ENCODE peak calls at places on chromosomes 1 and 21, in four cellular contexts. One of them, this sample, is unnamed.

GRCh38 chr1:18114726-18115410 is 7.3 kb downstream of the IGSF21 start:
- DNase-seq in GM12878: no peak
- DNase-seq in SK-N-SH: no peak
- DNase-seq in K562: no peak
- DNase-seq in this sample: no peak

GRCh38 chr1:38941527-38942019 is at the start of gene RHBDL2:
- DNase-seq in GM12878: no peak
- DNase-seq in SK-N-SH: peak
- DNase-seq in K562: no peak
- DNase-seq in this sample: no peak

GRCh38 chr1:170692866-170693575 is 29.1 kb downstream of the PRRX1 start:
- DNase-seq in GM12878: no peak
- DNase-seq in SK-N-SH: no peak
- DNase-seq in K562: no peak
- DNase-seq in this sample: no peak

GRCh38 chr1:37325509-37326437 is 148.6 kb upstream of the ZC3H12A start:
- DNase-seq in GM12878: no peak
- DNase-seq in SK-N-SH: no peak
- DNase-seq in K562: peak
- DNase-seq in this sample: no peak

GRCh38 chr1:208835781-208836180 is 591.6 kb upstream of the PLXNA2 start:
- DNase-seq in GM12878: no peak
- DNase-seq in SK-N-SH: no peak
- DNase-seq in K562: no peak
- DNase-seq in this sample: no peak

GRCh38 chr21:38925923-38926322 is 120.2 kb downstream of the ETS2 start:
- DNase-seq in GM12878: no peak
- DNase-seq in SK-N-SH: no peak
- DNase-seq in K562: no peak
- DNase-seq in this sample: no peak

GRCh38 chr1:151729966-151730291 is 8.6 kb downstream of the RIIAD1 start:
- DNase-seq in GM12878: no peak
- DNase-seq in SK-N-SH: no peak
- DNase-seq in K562: no peak
- DNase-seq in this sample: no peak

GRCh38 chr1:76759171-76759860 is 108.0 kb upstream of the ST6GALNAC5 start:
- DNase-seq in GM12878: no peak
- DNase-seq in SK-N-SH: no peak
- DNase-seq in K562: no peak
- DNase-seq in this sample: no peak

GRCh38 chr21:42846221-42846620 is 33.1 kb downstream of the WDR4 start:
- DNase-seq in GM12878: no peak
- DNase-seq in SK-N-SH: peak
- DNase-seq in K562: no peak
- DNase-seq in this sample: no peak

GRCh38 chr1:19647643-19648042 is 3.5 kb downstream of the NBL1 start:
- DNase-seq in GM12878: no peak
- DNase-seq in SK-N-SH: no peak
- DNase-seq in K562: no peak
- DNase-seq in this sample: no peak

GRCh38 chr1:243968413-243968812 is 82.7 kb upstream of the ZBTB18 start:
- DNase-seq in GM12878: no peak
- DNase-seq in SK-N-SH: no peak
- DNase-seq in K562: no peak
- DNase-seq in this sample: no peak

GRCh38 chr1:42756956-42757891 is 9.6 kb downstream of the P3H1 start:
- DNase-seq in GM12878: no peak
- DNase-seq in SK-N-SH: peak
- DNase-seq in K562: peak
- DNase-seq in this sample: peak

GRCh38 chr21:41650526-41651145 is 116.2 kb downstream of the RIPK4 start:
- DNase-seq in GM12878: no peak
- DNase-seq in SK-N-SH: no peak
- DNase-seq in K562: no peak
- DNase-seq in this sample: no peak

GRCh38 chr1:245060684-245061374 is 94.0 kb upstream of the KIF26B start:
- DNase-seq in GM12878: no peak
- DNase-seq in SK-N-SH: peak
- DNase-seq in K562: no peak
- DNase-seq in this sample: no peak

GRCh38 chr1:1956586-1957532 is 37.8 kb upstream of the TMEM52 start:
- DNase-seq in GM12878: no peak
- DNase-seq in SK-N-SH: no peak
- DNase-seq in K562: no peak
- DNase-seq in this sample: no peak

GRCh38 chr1:238484121-238484520 is 593.4 kb upstream of the ZP4 start:
- DNase-seq in GM12878: no peak
- DNase-seq in SK-N-SH: no peak
- DNase-seq in K562: no peak
- DNase-seq in this sample: no peak

GRCh38 chr1:37323486-37324377 is 150.6 kb upstream of the ZC3H12A start:
- DNase-seq in GM12878: no peak
- DNase-seq in SK-N-SH: peak
- DNase-seq in K562: peak
- DNase-seq in this sample: peak

GRCh38 chr1:179228783-179229213 is 679 bp downstream of the ABL2 start:
- DNase-seq in GM12878: no peak
- DNase-seq in SK-N-SH: peak
- DNase-seq in K562: peak
- DNase-seq in this sample: peak

GRCh38 chr1:77545970-77546369 is 136.5 kb downstream of the ZZZ3 start:
- DNase-seq in GM12878: no peak
- DNase-seq in SK-N-SH: no peak
- DNase-seq in K562: no peak
- DNase-seq in this sample: no peak

GRCh38 chr1:114299331-114300005 is 145.8 kb upstream of the SYT6 start:
- DNase-seq in GM12878: no peak
- DNase-seq in SK-N-SH: no peak
- DNase-seq in K562: no peak
- DNase-seq in this sample: no peak

GRCh38 chr1:59673575-59674467 is 140.9 kb upstream of the HOOK1 start:
- DNase-seq in GM12878: no peak
- DNase-seq in SK-N-SH: no peak
- DNase-seq in K562: no peak
- DNase-seq in this sample: no peak

GRCh38 chr1:41418868-41419583 is 57.8 kb downstream of the FOXO6 start:
- DNase-seq in GM12878: no peak
- DNase-seq in SK-N-SH: no peak
- DNase-seq in K562: no peak
- DNase-seq in this sample: no peak

GRCh38 chr1:2124446-2125198 is 70.0 kb downstream of the FAAP20 start:
- DNase-seq in GM12878: no peak
- DNase-seq in SK-N-SH: no peak
- DNase-seq in K562: no peak
- DNase-seq in this sample: no peak

GRCh38 chr1:17207966-17208418 is 3.1 kb downstream of the PADI1 start:
- DNase-seq in GM12878: peak
- DNase-seq in SK-N-SH: no peak
- DNase-seq in K562: peak
- DNase-seq in this sample: peak

DNA sequence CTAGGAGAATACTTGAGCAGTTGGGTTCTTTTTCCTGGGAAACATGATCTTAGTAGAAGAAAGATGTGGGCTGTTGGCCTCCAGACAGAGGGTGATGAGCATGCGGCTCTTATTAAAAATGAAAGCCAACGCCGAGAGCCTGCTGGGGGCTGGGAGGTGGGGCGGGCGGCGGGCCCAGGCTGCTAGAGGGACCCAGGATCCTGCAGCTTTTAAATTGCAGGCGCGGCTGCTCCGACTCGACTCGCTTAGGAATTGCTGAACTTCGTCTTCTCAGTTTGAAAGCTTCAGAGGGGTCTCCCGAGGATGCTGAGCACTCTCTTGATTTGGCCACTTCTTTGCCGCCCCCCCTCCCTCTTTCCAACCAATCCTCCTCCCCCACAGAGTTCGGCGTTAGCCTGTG is 1.2 kb downstream of the AGPAT3 start:
- DNase-seq in GM12878: no peak
- DNase-seq in SK-N-SH: peak
- DNase-seq in K562: peak
- DNase-seq in this sample: no peak
- TF ChIP-seq POLR2AphosphoS5 in GM12878: no peak
- TF ChIP-seq POLR2AphosphoS5 in SK-N-SH: no peak
- TF ChIP-seq POLR2AphosphoS5 in K562: peak
- TF ChIP-seq POLR2AphosphoS5 in this sample: no peak

DNA sequence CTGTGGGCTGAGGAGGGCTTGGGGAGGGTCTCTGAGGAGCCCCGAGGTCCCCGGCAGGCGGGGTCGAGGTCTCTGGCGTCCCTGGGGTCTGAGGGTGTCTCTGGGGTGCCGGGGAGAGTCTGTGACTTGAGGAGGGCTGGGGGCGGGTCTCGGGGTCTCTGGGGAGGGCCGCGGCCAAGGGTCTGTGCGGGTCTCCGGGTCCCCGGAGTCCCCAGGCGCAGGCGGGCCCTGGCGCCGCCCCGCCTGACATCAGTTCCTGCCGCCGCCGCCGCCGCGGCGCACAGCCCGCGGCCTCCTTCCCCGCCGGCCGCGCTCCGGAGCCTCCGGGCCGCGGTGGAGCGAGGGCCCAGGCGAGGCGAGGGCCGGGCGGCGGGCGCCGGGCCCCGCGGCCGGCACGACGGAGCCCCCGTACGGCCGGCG is at the start of gene PLEKHM2:
- DNase-seq in GM12878: no peak
- DNase-seq in SK-N-SH: peak
- DNase-seq in K562: peak
- DNase-seq in this sample: no peak
- TF ChIP-seq REST in GM12878: no peak
- TF ChIP-seq REST in SK-N-SH: no peak
- TF ChIP-seq REST in K562: no peak
- TF ChIP-seq REST in this sample: no peak

GRCh38 chr1:109240158-109241152 is 8.9 kb upstream of the CELSR2 start:
- DNase-seq in GM12878: no peak
- DNase-seq in SK-N-SH: peak
- DNase-seq in K562: peak
- DNase-seq in this sample: no peak
- TF ChIP-seq POLR2AphosphoS5 in GM12878: no peak
- TF ChIP-seq POLR2AphosphoS5 in SK-N-SH: no peak
- TF ChIP-seq POLR2AphosphoS5 in K562: no peak
- TF ChIP-seq POLR2AphosphoS5 in this sample: peak

GRCh38 chr1:203035111-203036000 is 9.1 kb downstream of the PPFIA4 start:
- DNase-seq in GM12878: no peak
- DNase-seq in SK-N-SH: no peak
- DNase-seq in K562: no peak
- DNase-seq in this sample: no peak

GRCh38 chr1:203036537-203036936 is 10.2 kb downstream of the PPFIA4 start:
- DNase-seq in GM12878: no peak
- DNase-seq in SK-N-SH: peak
- DNase-seq in K562: no peak
- DNase-seq in this sample: no peak

GRCh38 chr1:203034422-203035110 is 8.3 kb downstream of the PPFIA4 start:
- DNase-seq in GM12878: no peak
- DNase-seq in SK-N-SH: no peak
- DNase-seq in K562: no peak
- DNase-seq in this sample: no peak

GRCh38 chr1:203037509-203038190 is 11.4 kb downstream of the PPFIA4 start:
- DNase-seq in GM12878: no peak
- DNase-seq in SK-N-SH: no peak
- DNase-seq in K562: no peak
- DNase-seq in this sample: no peak

DNA sequence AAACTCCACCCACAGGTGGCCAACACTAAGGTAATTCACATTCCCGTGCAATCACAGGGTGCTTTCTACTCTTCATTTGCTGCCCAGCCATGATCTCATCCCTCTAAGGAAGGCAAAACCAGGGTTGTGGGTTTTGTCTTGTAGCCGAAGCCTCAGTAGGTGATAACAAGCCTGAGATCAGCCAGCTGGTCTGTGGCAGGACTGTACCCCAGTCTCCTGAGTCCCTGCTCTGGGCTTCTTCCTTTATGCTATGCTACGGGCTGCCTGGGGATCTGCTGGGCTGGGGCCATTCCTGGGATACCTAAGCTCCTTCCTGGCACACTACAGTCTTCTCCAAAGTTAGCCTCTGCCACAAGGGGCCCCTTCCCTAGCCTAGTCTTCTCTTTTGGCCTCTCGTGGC is 9.8 kb downstream of the PPFIA4 start:
- DNase-seq in GM12878: no peak
- DNase-seq in SK-N-SH: no peak
- DNase-seq in K562: no peak
- DNase-seq in this sample: no peak
- TF ChIP-seq REST in GM12878: no peak
- TF ChIP-seq REST in SK-N-SH: no peak
- TF ChIP-seq REST in K562: no peak
- TF ChIP-seq REST in this sample: no peak

DNA sequence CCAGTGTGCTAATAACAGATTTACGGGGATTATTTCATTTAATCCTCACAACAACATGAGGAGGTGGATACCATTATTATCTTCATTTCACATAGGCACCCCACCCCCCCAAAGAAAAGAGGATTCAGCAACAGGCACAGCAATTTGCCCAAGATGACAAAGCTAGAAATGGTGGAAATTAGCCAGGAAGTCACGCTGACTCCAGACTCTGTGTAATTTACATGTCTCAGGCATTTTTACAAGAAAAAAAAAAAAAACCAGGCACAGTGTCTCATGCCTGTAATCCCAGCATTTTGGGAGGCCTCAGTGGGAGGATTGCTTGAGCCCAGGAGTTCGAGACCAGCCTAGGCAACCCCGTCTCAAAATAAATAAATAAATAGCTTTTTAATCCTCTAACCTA is 37.5 kb upstream of the PRDM2 start:
- DNase-seq in GM12878: no peak
- DNase-seq in SK-N-SH: no peak
- DNase-seq in K562: no peak
- DNase-seq in this sample: no peak
- TF ChIP-seq POLR2AphosphoS5 in GM12878: no peak
- TF ChIP-seq POLR2AphosphoS5 in SK-N-SH: no peak
- TF ChIP-seq POLR2AphosphoS5 in K562: no peak
- TF ChIP-seq POLR2AphosphoS5 in this sample: no peak

GRCh38 chr1:235327559-235328270 is at the start of gene ARID4B:
- DNase-seq in GM12878: no peak
- DNase-seq in SK-N-SH: peak
- DNase-seq in K562: no peak
- DNase-seq in this sample: no peak
- TF ChIP-seq REST in GM12878: peak
- TF ChIP-seq REST in SK-N-SH: peak
- TF ChIP-seq REST in K562: peak
- TF ChIP-seq REST in this sample: no peak